ENCODE peak calls at places on chromosomes 7 and 10, in eight cellular contexts. U is cardiac fibroblast, T is HFF-Myc, M is fibroblast of pulmonary artery, K is mammary epithelial cell, E is AG09319, Y is heart left ventricle, N is psoas muscle. B is an unnamed sample.

GRCh38 chr10:69329721-69330178 is 51.5 kb downstream of the HK1 start:
- DNase-seq in U (no peak), T (no peak), M (no peak), K (no peak), E (no peak), Y (no peak), N (no peak), B (no peak)

GRCh38 chr7:87219545-87220025 is at the start of gene TMEM243:
- DNase-seq in U (peak; percentile 78), T (no peak), M (peak; percentile 73), K (peak; percentile 47), E (peak; percentile 29), Y (peak; percentile 85), N (peak; percentile 85), B (peak; percentile 74)

GRCh38 chr7:138000081-138000701 is 1.7 kb downstream of the CREB3L2 start:
- DNase-seq in U (peak; percentile 94), T (peak; percentile 94), M (peak; percentile 94), K (peak; percentile 66), E (peak; percentile 90), Y (peak; percentile 69), N (peak; percentile 47), B (no peak)

GRCh38 chr7:28768577-28769147 is 189.5 kb downstream of the TRIL start:
- DNase-seq in U (no peak), T (no peak), M (peak; percentile 18), K (peak; percentile 81), E (peak; percentile 11), Y (no peak), N (no peak), B (no peak)

GRCh38 chr7:85023066-85023687 is 163.7 kb downstream of the SEMA3D start:
- DNase-seq in U (peak; percentile 69), T (peak; percentile 29), M (peak; percentile 70), K (peak; percentile 24), E (peak; percentile 23), Y (no peak), N (no peak), B (no peak)

GRCh38 chr7:155198206-155198892 is 99.3 kb upstream of the INSIG1 start:
- DNase-seq in U (no peak), T (no peak), M (no peak), K (no peak), E (no peak), Y (peak; percentile 2), N (no peak), B (no peak)

GRCh38 chr10:114367676-114368391 is 36.5 kb downstream of the AFAP1L2 start:
- DNase-seq in U (no peak), T (no peak), M (no peak), K (no peak), E (no peak), Y (no peak), N (no peak), B (no peak)

GRCh38 chr7:68969571-68969970 is 628.7 kb upstream of the AUTS2 start:
- DNase-seq in U (no peak), T (no peak), M (no peak), K (no peak), E (no peak), Y (no peak), N (no peak), B (no peak)

GRCh38 chr10:43041422-43042342 is 35.2 kb upstream of the RET start:
- DNase-seq in U (no peak), T (no peak), M (no peak), K (no peak), E (no peak), Y (no peak), N (no peak), B (no peak)

GRCh38 chr10:107561136-107561650 is 396.7 kb upstream of the SORCS1 start:
- DNase-seq in U (no peak), T (no peak), M (no peak), K (no peak), E (no peak), Y (no peak), N (no peak), B (no peak)

GRCh38 chr10:84360634-84361365 is 32.4 kb downstream of the CCSER2 start:
- DNase-seq in U (peak; percentile 38), T (no peak), M (peak; percentile 38), K (peak; percentile 15), E (no peak), Y (no peak), N (no peak), B (no peak)

DNA sequence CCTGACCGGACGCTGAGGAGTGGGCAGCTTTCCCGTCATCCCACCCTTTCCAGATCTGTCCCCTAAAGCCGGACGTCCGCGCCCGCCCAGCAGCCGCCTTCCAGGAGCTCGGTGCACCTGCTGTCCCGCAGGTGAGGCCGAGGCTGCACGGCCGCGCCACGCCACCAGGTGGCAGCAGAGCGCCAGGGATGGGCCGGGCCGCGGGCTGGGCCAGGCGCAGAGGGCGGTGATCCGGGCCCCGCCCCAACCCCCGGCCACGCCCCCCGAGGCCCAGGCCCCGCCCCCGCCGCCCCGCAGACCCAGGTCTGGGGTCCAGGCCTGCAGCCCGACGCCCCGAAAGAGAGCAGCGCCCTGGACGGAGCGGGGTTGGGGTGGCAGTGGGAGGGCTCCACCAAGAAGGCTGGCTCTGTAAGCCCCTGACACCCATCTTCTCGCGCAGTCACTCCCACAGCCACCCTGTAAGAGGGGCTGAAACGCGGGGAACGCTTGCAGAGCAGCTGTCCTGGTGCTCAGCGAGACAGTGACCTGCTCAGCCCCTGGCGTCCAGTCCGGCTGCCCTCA is 32.2 kb downstream of the FOXL3 start:
- DNase-seq in U (peak; percentile 38), T (no peak), M (peak; percentile 25), K (peak; percentile 48), E (no peak), Y (peak; percentile 56), N (peak; percentile 72), B (peak; percentile 83)
- TF ChIP-seq CTCF in U (peak; percentile 61), T (peak; percentile 71), M (peak; percentile 38), K (peak; percentile 78), E (peak; percentile 60), Y (peak; percentile 83), N (peak; percentile 94), B (peak; percentile 96)

DNA sequence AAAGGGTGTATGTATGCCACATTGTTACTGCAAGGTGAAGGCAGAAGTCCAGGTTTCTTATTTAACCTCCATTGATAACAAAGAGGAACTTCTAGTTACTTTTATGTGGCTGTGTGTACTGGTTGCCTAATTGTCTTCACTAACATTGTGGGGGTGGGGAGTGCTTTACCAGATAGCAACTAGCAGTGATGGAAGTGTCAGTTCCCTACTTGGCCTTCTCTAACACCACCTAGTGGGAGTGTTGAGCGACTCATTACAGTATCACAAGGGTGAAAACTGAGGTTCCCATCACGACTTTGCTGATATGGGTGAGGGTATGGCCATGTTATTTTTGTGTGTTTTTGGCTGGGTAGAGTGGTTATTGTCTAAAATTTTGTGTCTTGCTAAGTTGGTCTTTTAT is 274.4 kb downstream of the THSD7A start:
- DNase-seq in U (peak; percentile 55), T (no peak), M (peak; percentile 47), K (peak; percentile 30), E (no peak), Y (no peak), N (no peak), B (no peak)
- TF ChIP-seq CTCF in U (peak; percentile 35), T (peak; percentile 25), M (peak; percentile 40), K (peak; percentile 61), E (no peak), Y (no peak), N (no peak), B (no peak)

GRCh38 chr10:79349766-79350406 is 2.6 kb downstream of the PPIF start:
- DNase-seq in U (no peak), T (no peak), M (no peak), K (peak; percentile 50), E (no peak), Y (no peak), N (no peak), B (no peak)

GRCh38 chr10:79352035-79352595 is 4.8 kb downstream of the PPIF start:
- DNase-seq in U (no peak), T (no peak), M (no peak), K (no peak), E (no peak), Y (no peak), N (no peak), B (no peak)

GRCh38 chr10:79349072-79349491 is 1.8 kb downstream of the PPIF start:
- DNase-seq in U (no peak), T (no peak), M (no peak), K (no peak), E (no peak), Y (no peak), N (no peak), B (no peak)

GRCh38 chr10:79351332-79351731 is 4.1 kb downstream of the PPIF start:
- DNase-seq in U (no peak), T (no peak), M (no peak), K (no peak), E (no peak), Y (no peak), N (no peak), B (no peak)

GRCh38 chr10:79350407-79351154 is 3.3 kb downstream of the PPIF start:
- DNase-seq in U (no peak), T (no peak), M (no peak), K (no peak), E (no peak), Y (no peak), N (no peak), B (no peak)
- TF ChIP-seq CTCF in U (no peak), T (no peak), M (no peak), K (no peak), E (no peak), Y (no peak), N (no peak), B (no peak)

GRCh38 chr7:102072636-102073209 is 213.9 kb upstream of the SH2B2 start:
- DNase-seq in U (peak; percentile 28), T (no peak), M (peak; percentile 20), K (no peak), E (no peak), Y (no peak), N (no peak), B (no peak)

GRCh38 chr7:102068846-102069245 is 217.8 kb upstream of the SH2B2 start:
- DNase-seq in U (no peak), T (no peak), M (no peak), K (no peak), E (no peak), Y (no peak), N (no peak), B (no peak)

GRCh38 chr7:102066476-102066875 is 220.2 kb upstream of the SH2B2 start:
- DNase-seq in U (no peak), T (no peak), M (no peak), K (no peak), E (no peak), Y (no peak), N (no peak), B (no peak)

GRCh38 chr7:102072003-102072402 is 214.7 kb upstream of the SH2B2 start:
- DNase-seq in U (no peak), T (no peak), M (no peak), K (no peak), E (no peak), Y (no peak), N (no peak), B (no peak)

DNA sequence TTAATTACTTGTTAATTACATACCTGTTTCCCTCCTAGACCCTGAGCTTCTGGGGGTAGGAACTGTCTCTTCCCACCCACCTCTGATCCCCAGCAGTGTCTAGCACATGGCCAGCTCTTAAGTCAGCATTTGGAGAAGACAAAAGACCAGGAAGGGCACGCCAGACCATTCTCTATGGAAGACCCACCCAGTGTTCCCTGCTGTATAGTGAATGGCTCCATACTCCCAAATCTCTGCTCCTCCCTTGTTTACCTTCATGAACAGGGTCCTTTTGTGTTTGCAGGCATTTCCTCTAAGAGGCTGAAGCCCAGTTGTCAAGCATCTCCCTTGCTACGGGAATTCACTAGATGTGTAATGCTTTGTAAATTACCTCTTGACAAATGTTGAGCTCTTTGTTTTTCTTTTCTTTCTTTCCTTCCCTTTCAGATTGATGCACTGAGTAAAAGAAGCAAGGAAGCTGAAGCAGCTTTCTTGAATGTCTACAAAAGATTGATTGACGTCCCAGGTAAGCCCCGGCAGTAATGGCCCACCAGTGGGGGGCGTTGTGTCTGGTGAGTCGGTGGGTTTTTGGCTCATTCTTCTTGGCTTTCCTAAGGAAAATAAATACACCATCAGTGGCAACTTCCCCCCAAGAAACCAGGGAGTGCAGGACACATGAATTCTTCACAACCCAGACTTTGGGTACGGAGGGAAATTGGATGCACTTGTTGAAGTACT is 216.6 kb upstream of the SH2B2 start:
- DNase-seq in U (no peak), T (no peak), M (no peak), K (no peak), E (no peak), Y (no peak), N (no peak), B (no peak)
- TF ChIP-seq CTCF in U (no peak), T (peak; percentile 4), M (no peak), K (no peak), E (no peak), Y (no peak), N (no peak), B (no peak)